ENCODE peak calls at places on chromosomes 6 and 20, in eight cellular contexts. H, F, G, Y, R, L, Z and D are unnamed samples.

GRCh38 chr6:138986578-138986977 is 1.5 kb downstream of the REPS1 start:
- DNase-seq in G (no peak), Y (peak; percentile 51), H (no peak), F (no peak), Z (no peak), L (no peak), R (no peak), D (no peak)

GRCh38 chr6:134123666-134124208 is 71.3 kb upstream of the SLC2A12 start:
- DNase-seq in G (peak; percentile 75), Y (peak; percentile 42), L (no peak), Z (peak; percentile 19), R (peak; percentile 53), F (peak; percentile 32), H (peak; percentile 35), D (no peak)

GRCh38 chr6:31541059-31541657 is 645 bp downstream of the DDX39B start:
- DNase-seq in G (no peak), H (peak; percentile 45), Y (peak; percentile 87), F (peak; percentile 54), L (no peak), R (peak; percentile 72), Z (peak; percentile 58), D (peak; percentile 51)

GRCh38 chr6:52994031-52994788 is 874 bp downstream of the GSTA4 start:
- DNase-seq in R (peak; percentile 31), H (peak; percentile 31), Y (no peak), Z (no peak), L (peak; percentile 54), F (peak; percentile 26), G (no peak), D (no peak)

GRCh38 chr6:35922139-35922554 is 1.2 kb upstream of the SRPK1 start:
- DNase-seq in R (no peak), G (no peak), H (no peak), L (no peak), F (no peak), Z (no peak), Y (no peak), D (no peak)

GRCh38 chr6:106528521-106528920 is 100.8 kb downstream of the RTN4IP1 start:
- DNase-seq in R (no peak), G (no peak), F (no peak), H (no peak), Z (no peak), Y (no peak), L (no peak), D (no peak)

GRCh38 chr20:56765172-56766073 is 136.3 kb downstream of the TFAP2C start:
- DNase-seq in H (peak; percentile 29), R (no peak), Y (no peak), G (no peak), F (no peak), Z (no peak), L (no peak), D (no peak)

GRCh38 chr6:167553716-167554115 is 228.8 kb downstream of the TTLL2 start:
- DNase-seq in Z (no peak), R (no peak), H (no peak), F (no peak), G (no peak), Y (no peak), L (no peak), D (no peak)

GRCh38 chr20:62850333-62850974 is 11.2 kb downstream of the TCFL5 start:
- DNase-seq in R (no peak), F (no peak), Z (no peak), H (no peak), L (peak; percentile 54), Y (no peak), G (no peak), D (no peak)

GRCh38 chr20:8151371-8151770 is 19.3 kb downstream of the PLCB1 start:
- DNase-seq in F (no peak), Z (no peak), G (no peak), Y (no peak), R (no peak), L (no peak), H (no peak), D (no peak)

GRCh38 chr20:56487216-56487615 is 18.8 kb downstream of the RTF2 start:
- DNase-seq in H (no peak), G (no peak), F (no peak), Y (no peak), R (no peak), Z (no peak), L (no peak), D (no peak)

GRCh38 chr20:58117944-58118343 is 110.5 kb downstream of the ANKRD60 start:
- DNase-seq in R (no peak), F (no peak), Y (no peak), L (no peak), Z (no peak), H (peak; percentile 54), G (no peak), D (no peak)

GRCh38 chr6:45931254-45931653 is 84.4 kb downstream of the CLIC5 start:
- DNase-seq in F (no peak), Y (no peak), Z (no peak), G (no peak), R (no peak), L (no peak), H (no peak), D (no peak)

GRCh38 chr6:125546827-125547226 is 202.6 kb upstream of the HEY2 start:
- DNase-seq in Z (no peak), R (peak; percentile 39), Y (no peak), L (no peak), F (peak; percentile 52), G (no peak), H (peak; percentile 25), D (no peak)

GRCh38 chr6:6655805-6656251 is 67.3 kb downstream of the LY86 start:
- DNase-seq in R (no peak), Z (no peak), F (no peak), L (no peak), H (no peak), Y (peak; percentile 55), G (no peak), D (no peak)

GRCh38 chr6:24825130-24825630 is 26.5 kb upstream of the ARMH2 start:
- DNase-seq in F (no peak), L (no peak), R (no peak), Y (no peak), H (no peak), Z (no peak), G (no peak), D (no peak)

GRCh38 chr20:57562541-57563465 is 1.9 kb downstream of the PCK1 start:
- DNase-seq in L (no peak), G (no peak), H (no peak), Z (no peak), R (no peak), Y (no peak), F (no peak), D (no peak)

GRCh38 chr6:105781248-105781647 is 304.9 kb upstream of the PRDM1 start:
- DNase-seq in Z (no peak), Y (peak; percentile 63), L (no peak), G (no peak), R (no peak), F (no peak), H (no peak), D (no peak)

GRCh38 chr6:73732845-73733675 is 37.1 kb downstream of the CD109 start:
- DNase-seq in Y (peak; percentile 80), L (peak; percentile 75), R (peak; percentile 89), F (peak; percentile 80), G (peak; percentile 53), Z (peak; percentile 39), H (peak; percentile 83), D (peak; percentile 52)

GRCh38 chr6:161434921-161435411 is 161.1 kb upstream of the AGPAT4 start:
- DNase-seq in G (peak; percentile 93), Z (no peak), H (peak; percentile 86), Y (no peak), R (no peak), F (no peak), L (no peak), D (no peak)

GRCh38 chr20:33460711-33461110 is 17.1 kb upstream of the SNTA1 start:
- DNase-seq in Y (peak; percentile 32), L (no peak), Z (no peak), R (no peak), F (no peak), G (no peak), H (no peak), D (no peak)